ENCODE peak calls at places on chromosomes 16 and 17, in eight cellular contexts. One of them, this sample, is unnamed.
A peak's percentile ranks its signal among the peaks of the same experiment; 100 is the strongest.

GRCh38 chr16:78177927-78178326 is 78.5 kb downstream of the WWOX start:
- DNase-seq in substantia nigra: no peak
- DNase-seq in stimulated activated naive CD8-positive, alpha-beta T cell treated with anti-CD3 and anti-CD28 coated beads, Interleukin-15, amount 100 ng/mL, for 72 hours: no peak
- DNase-seq in M059J: no peak
- DNase-seq in tibial artery: no peak
- DNase-seq in hippocampal formation: no peak
- DNase-seq in stimulated activated naive CD4-positive, alpha-beta T cell: no peak
- DNase-seq in vagina: no peak
- DNase-seq in this sample: no peak

GRCh38 chr16:50474138-50474537 is 74.1 kb upstream of the NKD1 start:
- DNase-seq in vagina: no peak
- DNase-seq in M059J: peak; percentile 68
- DNase-seq in hippocampal formation: no peak
- DNase-seq in substantia nigra: no peak
- DNase-seq in stimulated activated naive CD4-positive, alpha-beta T cell: no peak
- DNase-seq in tibial artery: no peak
- DNase-seq in stimulated activated naive CD8-positive, alpha-beta T cell treated with anti-CD3 and anti-CD28 coated beads, Interleukin-15, amount 100 ng/mL, for 72 hours: no peak
- DNase-seq in this sample: no peak

GRCh38 chr16:57764341-57765159 is 29.0 kb downstream of the KATNB1 start:
- DNase-seq in stimulated activated naive CD4-positive, alpha-beta T cell: peak; percentile 37
- DNase-seq in M059J: peak; percentile 95
- DNase-seq in hippocampal formation: no peak
- DNase-seq in substantia nigra: no peak
- DNase-seq in stimulated activated naive CD8-positive, alpha-beta T cell treated with anti-CD3 and anti-CD28 coated beads, Interleukin-15, amount 100 ng/mL, for 72 hours: no peak
- DNase-seq in vagina: no peak
- DNase-seq in tibial artery: no peak
- DNase-seq in this sample: no peak

GRCh38 chr16:66552288-66553143 is at the start of gene CKLF:
- DNase-seq in hippocampal formation: peak; percentile 77
- DNase-seq in substantia nigra: peak; percentile 73
- DNase-seq in vagina: peak; percentile 91
- DNase-seq in M059J: peak; percentile 84
- DNase-seq in stimulated activated naive CD8-positive, alpha-beta T cell treated with anti-CD3 and anti-CD28 coated beads, Interleukin-15, amount 100 ng/mL, for 72 hours: peak; percentile 95
- DNase-seq in stimulated activated naive CD4-positive, alpha-beta T cell: peak; percentile 84
- DNase-seq in tibial artery: peak; percentile 94
- DNase-seq in this sample: peak; percentile 75

GRCh38 chr17:77370536-77370935 is 229.8 kb downstream of the SEC14L1 start:
- DNase-seq in substantia nigra: no peak
- DNase-seq in stimulated activated naive CD4-positive, alpha-beta T cell: no peak
- DNase-seq in tibial artery: no peak
- DNase-seq in stimulated activated naive CD8-positive, alpha-beta T cell treated with anti-CD3 and anti-CD28 coated beads, Interleukin-15, amount 100 ng/mL, for 72 hours: no peak
- DNase-seq in M059J: no peak
- DNase-seq in hippocampal formation: no peak
- DNase-seq in vagina: no peak
- DNase-seq in this sample: no peak

GRCh38 chr16:85123891-85124635 is 11.8 kb upstream of the CIBAR2 start:
- DNase-seq in stimulated activated naive CD8-positive, alpha-beta T cell treated with anti-CD3 and anti-CD28 coated beads, Interleukin-15, amount 100 ng/mL, for 72 hours: no peak
- DNase-seq in vagina: no peak
- DNase-seq in tibial artery: peak; percentile 91
- DNase-seq in substantia nigra: peak; percentile 25
- DNase-seq in hippocampal formation: no peak
- DNase-seq in M059J: peak; percentile 98
- DNase-seq in stimulated activated naive CD4-positive, alpha-beta T cell: no peak
- DNase-seq in this sample: peak; percentile 30

GRCh38 chr16:85018529-85019236 is 7.3 kb upstream of the ZDHHC7 start:
- DNase-seq in substantia nigra: no peak
- DNase-seq in vagina: no peak
- DNase-seq in hippocampal formation: no peak
- DNase-seq in tibial artery: no peak
- DNase-seq in M059J: no peak
- DNase-seq in stimulated activated naive CD4-positive, alpha-beta T cell: no peak
- DNase-seq in stimulated activated naive CD8-positive, alpha-beta T cell treated with anti-CD3 and anti-CD28 coated beads, Interleukin-15, amount 100 ng/mL, for 72 hours: no peak
- DNase-seq in this sample: no peak

GRCh38 chr16:73173396-73173795 is 125.5 kb upstream of the ZFHX3 start:
- DNase-seq in stimulated activated naive CD4-positive, alpha-beta T cell: no peak
- DNase-seq in tibial artery: no peak
- DNase-seq in M059J: no peak
- DNase-seq in substantia nigra: no peak
- DNase-seq in vagina: no peak
- DNase-seq in hippocampal formation: no peak
- DNase-seq in stimulated activated naive CD8-positive, alpha-beta T cell treated with anti-CD3 and anti-CD28 coated beads, Interleukin-15, amount 100 ng/mL, for 72 hours: no peak
- DNase-seq in this sample: no peak

GRCh38 chr17:50370052-50370451 is 2.9 kb downstream of the MRPL27 start:
- DNase-seq in substantia nigra: no peak
- DNase-seq in stimulated activated naive CD8-positive, alpha-beta T cell treated with anti-CD3 and anti-CD28 coated beads, Interleukin-15, amount 100 ng/mL, for 72 hours: no peak
- DNase-seq in stimulated activated naive CD4-positive, alpha-beta T cell: no peak
- DNase-seq in hippocampal formation: no peak
- DNase-seq in tibial artery: no peak
- DNase-seq in vagina: no peak
- DNase-seq in M059J: no peak
- DNase-seq in this sample: no peak

GRCh38 chr16:88936913-88937666 is 39.9 kb downstream of the CBFA2T3 start:
- DNase-seq in hippocampal formation: no peak
- DNase-seq in vagina: no peak
- DNase-seq in stimulated activated naive CD8-positive, alpha-beta T cell treated with anti-CD3 and anti-CD28 coated beads, Interleukin-15, amount 100 ng/mL, for 72 hours: no peak
- DNase-seq in substantia nigra: no peak
- DNase-seq in stimulated activated naive CD4-positive, alpha-beta T cell: no peak
- DNase-seq in M059J: no peak
- DNase-seq in tibial artery: no peak
- DNase-seq in this sample: no peak

This sample was measured in amygdala.